ENCODE peak calls at places on chromosomes 16 and 17, in nine cellular contexts. L is cardiac muscle cell, U is Panc1, C is HCT116, O is stomach, X is lower leg skin, W is pancreas, T is tibial nerve, Z is epithelial cell of esophagus. G is an unnamed sample.

GRCh38 chr17:13398091-13398490 is 203.6 kb downstream of the HS3ST3A1 start:
- DNase-seq in T (no peak), W (no peak), L (no peak), X (no peak), O (no peak), U (no peak), Z (no peak), C (no peak), G (no peak)

GRCh38 chr17:61157246-61157887 is 242.3 kb upstream of the TBX2 start:
- DNase-seq in U (no peak), W (no peak), L (peak; percentile 55), T (no peak), Z (peak; percentile 9), O (no peak), C (no peak), X (no peak), G (peak; percentile 62)

GRCh38 chr17:15913826-15914225 is 31.1 kb upstream of the ADORA2B start:
- DNase-seq in Z (no peak), T (no peak), W (peak; percentile 12), C (no peak), L (no peak), O (no peak), U (no peak), X (no peak), G (no peak)

GRCh38 chr16:10978846-10979446 is 34.6 kb downstream of the CLEC16A start:
- DNase-seq in L (no peak), W (no peak), O (no peak), C (no peak), T (no peak), X (no peak), U (no peak), Z (no peak), G (no peak)

GRCh38 chr16:775236-775796 is 12.9 kb downstream of the RPUSD1 start:
- DNase-seq in Z (no peak), W (no peak), L (no peak), U (no peak), X (no peak), O (no peak), C (no peak), T (no peak), G (no peak)

GRCh38 chr17:60613325-60613724 is 13.3 kb downstream of the PPM1D start:
- DNase-seq in T (no peak), L (no peak), U (no peak), O (no peak), W (no peak), Z (no peak), C (no peak), X (no peak), G (no peak)

GRCh38 chr16:50398336-50398735 is 29.5 kb upstream of the BRD7 start:
- DNase-seq in U (no peak), W (no peak), O (no peak), Z (no peak), L (no peak), C (no peak), T (no peak), X (peak; percentile 4), G (no peak)

GRCh38 chr17:27810211-27810901 is 10.0 kb upstream of the NOS2 start:
- DNase-seq in O (no peak), C (no peak), L (no peak), U (no peak), Z (no peak), X (no peak), W (no peak), T (no peak), G (no peak)

GRCh38 chr17:4542003-4542725 is 13.0 kb downstream of the MYBBP1A start:
- DNase-seq in X (no peak), T (no peak), W (no peak), L (no peak), C (no peak), O (no peak), Z (no peak), U (no peak), G (no peak)

GRCh38 chr17:48131216-48131824 is 23.8 kb downstream of the SNX11 start:
- DNase-seq in T (peak; percentile 88), Z (peak; percentile 68), L (peak; percentile 78), U (peak; percentile 53), X (peak; percentile 63), O (peak; percentile 40), W (no peak), C (peak; percentile 80), G (peak; percentile 63)

DNA sequence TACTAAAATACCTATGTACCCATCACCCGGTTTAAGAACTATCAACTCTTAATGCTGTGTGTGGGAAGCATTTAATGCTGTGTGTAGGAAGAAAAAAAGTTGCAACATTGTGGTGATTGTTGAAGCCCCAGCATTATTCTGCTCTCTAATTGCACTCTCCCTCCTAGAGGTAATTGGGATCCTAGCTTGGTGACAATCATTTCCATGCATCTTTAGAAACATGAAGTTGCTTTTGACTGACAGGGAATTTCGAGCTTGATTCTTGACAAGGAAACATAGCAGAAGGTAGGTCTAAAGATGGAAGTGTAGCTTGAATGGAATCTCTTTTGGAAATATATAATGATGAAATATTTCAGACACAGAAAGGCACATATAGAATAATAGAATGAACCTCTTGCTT is 27.3 kb downstream of the HEXIM2 start:
- DNase-seq in O (no peak), L (no peak), U (no peak), Z (no peak), W (no peak), C (no peak), X (no peak), T (no peak), G (no peak)
- TF ChIP-seq CTCF in O (no peak), L (no peak), U (no peak), Z (no peak), W (no peak), C (no peak), X (no peak), T (no peak), G (no peak)

GRCh38 chr17:10622610-10623485 is 34.3 kb downstream of the MYH3 start:
- DNase-seq in T (no peak), U (no peak), W (no peak), C (no peak), O (no peak), L (no peak), X (peak; percentile 26), Z (peak; percentile 97), G (no peak)
- H3K4me3 ChIP-seq in T (no peak overlapping the region), U (no peak overlapping the region), W (no peak overlapping the region), C (no peak overlapping the region), O (no peak overlapping the region), L (no peak overlapping the region), X (no peak overlapping the region), Z (peak overlapping the region; percentile 12), G (no peak overlapping the region)

GRCh38 chr16:88405325-88406060 is 22.7 kb downstream of the ZNF469 start:
- DNase-seq in L (peak; percentile 75), U (no peak), T (no peak), Z (no peak), O (peak; percentile 34), W (no peak), C (no peak), X (no peak), G (peak; percentile 28)

GRCh38 chr16:88407807-88408206 is 25.0 kb downstream of the ZNF469 start:
- DNase-seq in Z (no peak), L (no peak), T (no peak), U (no peak), W (no peak), O (no peak), X (no peak), C (no peak), G (no peak)

GRCh38 chr16:88407042-88407420 is 24.3 kb downstream of the ZNF469 start:
- DNase-seq in U (no peak), T (no peak), C (no peak), W (no peak), L (no peak), X (no peak), Z (no peak), O (no peak), G (no peak)

GRCh38 chr16:88404769-88405168 is 22.0 kb downstream of the ZNF469 start:
- DNase-seq in W (no peak), O (no peak), Z (no peak), C (no peak), U (no peak), X (no peak), L (no peak), T (no peak), G (no peak)

GRCh38 chr16:88406096-88407041 is 23.6 kb downstream of the ZNF469 start:
- DNase-seq in L (no peak), W (no peak), Z (no peak), X (no peak), C (no peak), T (no peak), O (no peak), U (no peak), G (no peak)
- TF ChIP-seq CTCF in L (peak; percentile 4), W (no peak), Z (no peak), X (no peak), C (no peak), T (no peak), O (no peak), U (no peak), G (peak; percentile 27)

GRCh38 chr17:34578016-34578415 is 1.4 kb upstream of the TMEM132E start:
- DNase-seq in W (no peak), C (no peak), L (no peak), O (no peak), X (no peak), Z (no peak), T (no peak), U (no peak), G (no peak)

GRCh38 chr17:34579979-34580684 is 750 bp downstream of the TMEM132E start:
- DNase-seq in W (peak; percentile 73), O (no peak), U (no peak), L (peak; percentile 11), T (no peak), X (no peak), C (no peak), Z (peak; percentile 10), G (no peak)

GRCh38 chr17:34580685-34581445 is 1.5 kb downstream of the TMEM132E start:
- DNase-seq in C (no peak), Z (no peak), T (no peak), O (no peak), U (no peak), X (no peak), L (no peak), W (peak; percentile 61), G (no peak)

GRCh38 chr17:34578656-34579016 is 746 bp upstream of the TMEM132E start:
- DNase-seq in W (no peak), U (no peak), Z (no peak), O (no peak), X (no peak), T (no peak), C (no peak), L (no peak), G (no peak)

DNA sequence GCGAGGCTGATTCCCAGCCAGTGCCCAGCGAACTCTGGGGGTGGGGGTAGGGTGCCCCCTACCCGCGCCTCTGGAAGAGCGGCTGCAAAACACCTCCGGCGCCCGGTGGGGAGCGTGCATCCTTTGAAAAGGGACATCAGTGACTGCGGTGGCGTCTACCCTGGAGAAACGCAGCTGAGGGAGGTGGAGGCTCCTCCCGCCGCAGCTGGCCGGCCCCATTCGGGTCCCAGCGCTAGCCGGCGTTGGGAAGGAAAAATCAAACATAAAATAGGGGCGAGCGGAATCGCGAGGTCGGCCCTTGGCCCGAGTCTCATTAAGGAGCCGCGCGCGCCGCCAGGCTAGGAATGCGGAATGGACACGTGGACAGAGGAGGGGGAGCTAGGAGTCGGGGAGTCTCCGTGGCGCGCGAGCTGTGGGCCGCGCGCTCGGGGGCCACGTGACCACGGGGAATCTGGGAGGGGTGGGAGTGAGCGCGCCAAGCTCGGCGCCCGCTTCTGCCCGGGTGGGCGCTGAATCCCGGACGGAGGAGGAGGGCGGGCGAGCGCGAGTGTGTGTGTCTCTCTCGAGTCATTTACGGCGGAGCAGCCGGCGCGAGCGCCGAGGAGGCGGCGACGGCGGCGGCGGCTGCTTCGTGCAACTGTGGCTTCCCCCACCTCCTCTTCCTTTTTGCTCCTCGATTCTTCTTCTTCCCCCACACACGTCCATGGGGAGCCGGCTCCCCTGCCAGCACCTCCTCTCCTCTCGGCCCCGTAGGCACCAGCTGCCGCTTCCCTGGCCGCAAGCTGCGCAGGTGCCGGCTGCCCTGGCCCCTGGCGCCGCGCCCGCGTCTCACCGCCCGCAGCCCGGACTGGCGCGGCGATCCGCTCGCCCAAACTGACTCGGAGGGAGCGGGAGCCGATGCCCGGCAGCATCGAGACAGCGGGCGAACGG is at the start of gene TMEM132E:
- DNase-seq in X (no peak), W (peak; percentile 73), O (peak; percentile 37), L (peak; percentile 45), Z (peak; percentile 10), U (no peak), C (no peak), T (peak; percentile 20), G (no peak)
- H3K4me3 ChIP-seq in X (peak within 1 kb of the TSS; percentile 23), W (peak within 1 kb of the TSS; percentile 64), O (peak within 1 kb of the TSS; percentile 69), L (peak within 1 kb of the TSS; percentile 44), Z (peak within 1 kb of the TSS; percentile 4), U (peak within 1 kb of the TSS; percentile 41), C (no peak within 1 kb of the TSS), T (peak within 1 kb of the TSS; percentile 34), G (peak within 1 kb of the TSS; percentile 18)

G was measured in astrocyte of the spinal cord.